ENCODE peak calls at places on chromosomes 12 and 14, in seven cellular contexts. Y, D, E, Q, O, I and S are unnamed samples.

GRCh38 chr12:15732341-15733061 is 56.7 kb downstream of the EPS8 start:
- DNase-seq in O (no peak), Y (no peak), D (no peak), I (no peak), Q (no peak), E (no peak), S (no peak)

GRCh38 chr12:113634982-113635381 is 163.3 kb upstream of the LHX5 start:
- DNase-seq in I (no peak), D (no peak), O (no peak), Q (no peak), E (no peak), Y (no peak), S (no peak)

GRCh38 chr12:64608901-64609542 is 1.3 kb upstream of the RASSF3 start:
- DNase-seq in D (no peak), O (peak; percentile 20), Y (peak; percentile 47), Q (no peak), E (no peak), I (peak; percentile 67), S (no peak)

GRCh38 chr12:43104524-43104923 is 447.5 kb downstream of the ADAMTS20 start:
- DNase-seq in D (no peak), I (no peak), Y (no peak), O (no peak), E (no peak), Q (no peak), S (no peak)

GRCh38 chr12:96334502-96334901 is 65.7 kb downstream of the CDK17 start:
- DNase-seq in D (no peak), E (no peak), I (no peak), O (no peak), Q (no peak), Y (no peak), S (no peak)

GRCh38 chr12:18467636-18468520 is 206.6 kb downstream of the PIK3C2G start:
- DNase-seq in Y (no peak), D (no peak), O (no peak), E (no peak), I (peak; percentile 80), Q (no peak), S (no peak)

GRCh38 chr12:8622681-8623080 is 10.0 kb upstream of the AICDA start:
- DNase-seq in O (no peak), D (no peak), E (no peak), Y (no peak), I (no peak), Q (no peak), S (no peak)

GRCh38 chr14:72513994-72514659 is 379.8 kb downstream of the DPF3 start:
- DNase-seq in E (no peak), D (no peak), O (no peak), Q (no peak), I (peak; percentile 41), Y (no peak), S (no peak)

GRCh38 chr14:103522649-103523582 is at the start of gene CKB:
- DNase-seq in Y (no peak), E (no peak), O (peak; percentile 51), I (no peak), Q (no peak), D (peak; percentile 55), S (no peak)

GRCh38 chr14:104924421-104925213 is at the start of gene PLD4:
- DNase-seq in O (no peak), Y (no peak), D (no peak), E (no peak), I (no peak), Q (no peak), S (no peak)

GRCh38 chr12:122646568-122647220 is 56.5 kb downstream of the HCAR2 start:
- DNase-seq in E (peak; percentile 25), I (peak; percentile 7), O (no peak), Y (peak; percentile 48), D (no peak), Q (peak; percentile 28), S (peak; percentile 23)

GRCh38 chr12:120540445-120540844 is 6.3 kb downstream of the RNF10 start:
- DNase-seq in E (no peak), Y (no peak), Q (no peak), O (no peak), I (peak; percentile 30), D (no peak), S (no peak)

GRCh38 chr12:119679081-119679480 is 11.1 kb downstream of the PRKAB1 start:
- DNase-seq in O (no peak), E (no peak), I (no peak), Y (peak; percentile 78), D (no peak), Q (no peak), S (no peak)

GRCh38 chr12:6821271-6821673 is 349 bp upstream of the GPR162 start:
- DNase-seq in D (no peak), Q (peak; percentile 62), I (no peak), O (peak; percentile 64), Y (peak; percentile 78), E (peak; percentile 80), S (no peak)

GRCh38 chr14:89108608-89109007 is 284.2 kb downstream of the TTC8 start:
- DNase-seq in D (no peak), Q (no peak), O (no peak), Y (no peak), I (no peak), E (no peak), S (no peak)

GRCh38 chr12:96034631-96035282 is 630 bp downstream of the LTA4H start:
- DNase-seq in Y (no peak), D (peak; percentile 28), Q (peak; percentile 17), E (peak; percentile 25), I (no peak), O (peak; percentile 31), S (no peak)

GRCh38 chr12:124564232-124564958 is 3.0 kb downstream of the NCOR2 start:
- DNase-seq in I (no peak), O (no peak), E (no peak), Q (no peak), Y (no peak), D (no peak), S (no peak)

GRCh38 chr14:55372423-55372822 is 39.2 kb downstream of the ATG14 start:
- DNase-seq in E (no peak), Q (no peak), Y (no peak), I (no peak), O (no peak), D (no peak), S (no peak)

DNA sequence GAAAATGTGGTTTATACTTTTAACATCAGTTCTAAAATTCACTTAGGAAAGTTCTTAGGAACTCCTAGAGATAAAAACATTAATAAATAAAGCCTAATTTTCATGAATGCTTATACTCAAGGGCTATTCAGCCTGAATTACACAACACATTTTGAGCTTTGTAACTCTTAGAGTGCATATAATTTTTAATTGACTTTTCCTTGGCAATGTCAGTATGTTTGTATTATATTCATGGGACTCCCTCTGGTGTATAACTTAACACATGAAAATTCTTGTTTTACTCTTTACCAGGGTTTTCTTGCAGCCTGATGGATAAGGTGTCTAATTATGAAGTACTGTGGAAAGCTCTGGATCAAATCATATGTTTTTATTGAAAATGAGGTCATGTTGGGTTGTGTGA is 150.6 kb upstream of the HMGA2 start:
- DNase-seq in Q (no peak), D (no peak), O (no peak), E (no peak), I (no peak), Y (no peak), S (no peak)
- TF ChIP-seq CTCF in Q (no peak), D (no peak), O (no peak), E (peak; percentile 32), I (no peak), Y (no peak), S (no peak)

DNA sequence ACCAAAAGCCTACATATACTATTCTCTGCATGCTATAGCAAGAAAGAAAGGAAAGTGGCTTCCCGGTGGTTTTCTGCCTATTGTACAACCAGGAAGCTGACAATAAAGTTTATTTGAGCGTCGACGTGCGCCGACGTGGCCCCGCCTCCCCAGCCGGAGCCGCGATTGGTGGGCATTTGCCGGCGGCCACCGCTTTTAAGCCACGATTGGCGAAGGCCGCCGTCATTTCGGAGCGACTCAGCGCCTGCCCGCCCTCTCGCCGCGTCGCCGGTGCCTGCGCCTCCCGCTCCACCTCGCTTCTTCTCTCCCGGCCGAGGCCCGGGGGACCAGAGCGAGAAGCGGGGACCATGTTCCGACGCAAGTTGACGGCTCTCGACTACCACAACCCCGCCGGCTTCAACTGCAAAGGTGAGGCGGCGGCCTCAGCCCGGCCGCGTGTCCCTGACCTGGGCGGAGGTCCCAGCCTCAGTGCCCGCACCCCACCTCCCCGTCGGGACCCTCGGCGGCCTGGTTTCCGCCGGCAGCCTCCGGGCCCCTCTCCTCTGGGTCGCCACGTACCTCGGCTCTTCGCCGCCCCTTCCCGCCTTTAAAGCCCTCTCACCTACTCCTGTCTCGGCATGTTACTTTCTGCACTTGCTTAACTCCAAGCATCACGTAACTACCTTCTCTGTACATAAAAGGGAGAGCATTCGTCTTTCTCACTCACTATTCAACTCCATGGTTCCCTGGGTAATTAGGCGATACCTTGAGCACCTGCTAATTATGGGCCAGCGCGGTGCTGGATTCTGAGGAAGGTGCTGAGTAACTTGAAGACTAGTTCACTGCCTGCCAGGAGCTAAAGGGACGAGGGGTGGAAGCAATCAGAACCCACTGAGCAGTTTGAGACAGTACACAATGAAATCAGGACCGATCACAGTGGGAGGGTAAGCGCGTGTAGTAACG is at the start of gene RTRAF:
- DNase-seq in Q (peak; percentile 94), O (peak; percentile 96), D (peak; percentile 94), Y (peak; percentile 95), E (peak; percentile 87), I (peak; percentile 78), S (peak; percentile 82)
- TF ChIP-seq CTCF in Q (peak; percentile 1), O (no peak), D (no peak), Y (no peak), E (no peak), I (no peak), S (no peak)

GRCh38 chr12:59372971-59373370 is 222.9 kb upstream of the SLC16A7 start:
- DNase-seq in E (no peak), Y (no peak), Q (no peak), D (no peak), I (no peak), O (no peak), S (no peak)
- TF ChIP-seq CTCF in E (no peak), Y (no peak), Q (no peak), D (peak; percentile 24), I (peak; percentile 17), O (no peak), S (peak; percentile 32)

DNA sequence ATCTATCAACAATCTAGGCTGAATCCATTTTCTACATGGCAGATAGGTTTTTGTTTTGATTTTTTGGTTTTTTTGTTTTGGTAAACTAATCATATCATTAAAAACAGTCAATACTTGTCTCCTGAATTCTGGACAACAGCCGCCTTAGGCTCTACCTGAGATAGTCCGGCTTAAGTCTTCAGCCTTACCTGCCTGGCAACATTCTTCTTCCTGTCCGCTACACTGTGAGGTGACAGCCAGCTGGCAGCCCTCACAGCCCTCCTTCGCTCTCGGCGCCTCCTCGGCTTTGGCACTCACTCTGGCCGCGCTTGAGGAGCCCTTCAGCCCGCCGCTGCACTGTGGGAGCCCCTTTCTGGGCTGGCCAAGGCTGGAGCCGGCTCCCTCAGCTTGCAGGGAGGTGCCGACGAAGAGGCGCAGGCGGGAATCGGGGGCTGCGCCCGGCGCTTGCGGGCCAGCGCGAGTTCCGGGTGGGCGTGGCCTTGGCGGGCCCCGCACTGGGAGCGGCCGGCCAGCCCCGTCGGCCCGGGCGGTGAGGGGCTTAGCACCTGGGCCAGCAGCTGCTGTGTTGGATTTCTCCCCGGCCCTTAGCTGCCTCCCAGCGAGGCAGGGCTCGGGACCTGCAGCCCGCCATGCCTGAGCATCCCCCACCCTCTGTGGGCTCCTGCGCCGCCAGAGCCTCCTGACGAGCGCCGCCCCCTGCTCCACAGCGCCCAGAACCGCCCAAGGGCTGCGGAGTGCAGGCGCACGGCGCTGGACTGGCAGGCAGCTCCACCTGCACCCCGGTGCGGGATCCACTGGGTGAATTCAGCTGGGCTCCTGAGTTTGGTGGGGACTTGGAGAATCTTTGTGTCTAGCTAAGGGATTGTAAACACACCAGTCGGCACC is 49.0 kb downstream of the MDGA2 start:
- DNase-seq in I (no peak), D (no peak), Y (no peak), E (no peak), O (no peak), Q (no peak), S (no peak)
- TF ChIP-seq CTCF in I (no peak), D (no peak), Y (no peak), E (no peak), O (no peak), Q (no peak), S (no peak)

GRCh38 chr12:45893240-45893639 is 97.1 kb downstream of the SCAF11 start:
- DNase-seq in O (no peak), Y (no peak), D (no peak), I (no peak), E (no peak), Q (no peak), S (no peak)
- TF ChIP-seq CTCF in O (peak; percentile 10), Y (no peak), D (no peak), I (peak; percentile 8), E (no peak), Q (peak; percentile 31), S (no peak)